ENCODE peak calls at places on chromosomes 6 and 20, in six cellular contexts. U is transverse colon, P is stomach, B is GM12878, J is esophagus squamous epithelium, R is uterus. Q is an unnamed sample.

GRCh38 chr20:32472581-32473207 is 112.4 kb downstream of the NOL4L start:
- DNase-seq in U (no peak), P (no peak), B (no peak), J (no peak), R (no peak), Q (no peak)

GRCh38 chr20:1964659-1965405 is 29.0 kb downstream of the PDYN start:
- DNase-seq in U (no peak), P (no peak), B (no peak), J (no peak), R (no peak), Q (no peak)

GRCh38 chr20:50516180-50516934 is 6.2 kb downstream of the PTPN1 start:
- DNase-seq in U (no peak), P (no peak), B (peak), J (no peak), R (no peak), Q (no peak)

GRCh38 chr20:376750-377149 is 3.8 kb upstream of the TRIB3 start:
- DNase-seq in U (no peak), P (no peak), B (no peak), J (no peak), R (no peak), Q (no peak)

GRCh38 chr20:59010995-59011873 is 4.2 kb upstream of the CTSZ start:
- DNase-seq in U (no peak), P (peak), B (no peak), J (no peak), R (no peak), Q (no peak)

GRCh38 chr6:2938632-2939083 is 32.7 kb downstream of the SERPINB6 start:
- DNase-seq in U (peak), P (peak), B (no peak), J (no peak), R (no peak), Q (no peak)

GRCh38 chr6:106448000-106448426 is 87.5 kb downstream of the CRYBG1 start:
- DNase-seq in U (peak), P (no peak), B (peak), J (no peak), R (no peak), Q (no peak)

GRCh38 chr20:59955131-59955796 is 3.0 kb upstream of the CDH26 start:
- DNase-seq in U (no peak), P (no peak), B (no peak), J (no peak), R (no peak), Q (no peak)

GRCh38 chr6:155389130-155389529 is 66.5 kb downstream of the NOX3 start:
- DNase-seq in U (no peak), P (no peak), B (no peak), J (no peak), R (no peak), Q (no peak)

GRCh38 chr6:158503222-158503621 is 56.7 kb upstream of the TMEM181 start:
- DNase-seq in U (no peak), P (no peak), B (no peak), J (no peak), R (no peak), Q (no peak)

GRCh38 chr6:299050-299980 is 7.0 kb downstream of the DUSP22 start:
- DNase-seq in U (no peak), P (no peak), B (no peak), J (no peak), R (no peak), Q (peak)

GRCh38 chr6:35259946-35260626 is 551 bp downstream of the ZNF76 start:
- DNase-seq in U (peak), P (peak), B (peak), J (no peak), R (peak), Q (peak)

GRCh38 chr6:47230579-47230978 is 79.1 kb downstream of the TNFRSF21 start:
- DNase-seq in U (peak), P (no peak), B (no peak), J (no peak), R (no peak), Q (no peak)

GRCh38 chr6:51265426-51265825 is 446.8 kb downstream of the TFAP2B start:
- DNase-seq in U (no peak), P (no peak), B (no peak), J (no peak), R (no peak), Q (no peak)

GRCh38 chr6:17504005-17504404 is 96.1 kb upstream of the FAM8A1 start:
- DNase-seq in U (no peak), P (no peak), B (no peak), J (no peak), R (no peak), Q (no peak)

GRCh38 chr6:90351696-90352095 is 55.1 kb upstream of the BACH2 start:
- DNase-seq in U (no peak), P (no peak), B (no peak), J (no peak), R (no peak), Q (no peak)

GRCh38 chr6:21024621-21025020 is 490.4 kb downstream of the CDKAL1 start:
- DNase-seq in U (no peak), P (no peak), B (no peak), J (no peak), R (no peak), Q (no peak)

GRCh38 chr20:3911956-3912355 is 22.8 kb downstream of the PANK2 start:
- DNase-seq in U (peak), P (peak), B (no peak), J (no peak), R (no peak), Q (no peak)

GRCh38 chr20:14384411-14384810 is 47.0 kb upstream of the FLRT3 start:
- DNase-seq in U (no peak), P (no peak), B (no peak), J (no peak), R (no peak), Q (no peak)

GRCh38 chr6:138455746-138456392 is 43.4 kb downstream of the NHSL1 start:
- DNase-seq in U (no peak), P (no peak), B (peak), J (no peak), R (no peak), Q (no peak)

GRCh38 chr6:53250137-53250760 is 98.5 kb downstream of the ELOVL5 start:
- DNase-seq in U (no peak), P (no peak), B (no peak), J (no peak), R (no peak), Q (no peak)

GRCh38 chr20:4854502-4854901 is 132.8 kb downstream of the PRND start:
- DNase-seq in U (no peak), P (no peak), B (no peak), J (no peak), R (no peak), Q (peak)

GRCh38 chr6:75633045-75633444 is 31.4 kb downstream of the SENP6 start:
- DNase-seq in U (no peak), P (no peak), B (no peak), J (no peak), R (no peak), Q (no peak)

GRCh38 chr20:15339264-15339663 is 1001.9 kb upstream of the FLRT3 start:
- DNase-seq in U (no peak), P (no peak), B (no peak), J (no peak), R (no peak), Q (no peak)

GRCh38 chr6:109998159-109998785 is 20.2 kb downstream of the GPR6 start:
- DNase-seq in U (no peak), P (no peak), B (no peak), J (no peak), R (no peak), Q (no peak)

GRCh38 chr6:76439811-76440210 is 367.3 kb upstream of the IMPG1 start:
- DNase-seq in U (no peak), P (no peak), B (no peak), J (no peak), R (no peak), Q (no peak)

GRCh38 chr20:1277529-1278322 is 11.6 kb downstream of the SNPH start:
- DNase-seq in U (no peak), P (no peak), B (no peak), J (no peak), R (no peak), Q (no peak)

GRCh38 chr6:3627501-3627900 is 124.0 kb downstream of the PXDC1 start:
- DNase-seq in U (no peak), P (no peak), B (no peak), J (no peak), R (no peak), Q (no peak)

GRCh38 chr6:130313206-130313605 is 52.6 kb upstream of the TMEM200A start:
- DNase-seq in U (no peak), P (no peak), B (no peak), J (no peak), R (no peak), Q (no peak)

GRCh38 chr6:72580281-72580940 is 41.5 kb upstream of the KCNQ5 start:
- DNase-seq in U (no peak), P (no peak), B (no peak), J (no peak), R (no peak), Q (no peak)

GRCh38 chr6:129884211-129884610 is 23.1 kb upstream of the TMEM244 start:
- DNase-seq in U (no peak), P (no peak), B (no peak), J (no peak), R (no peak), Q (no peak)

GRCh38 chr6:74879234-74879633 is 326.6 kb downstream of the COL12A1 start:
- DNase-seq in U (no peak), P (no peak), B (no peak), J (no peak), R (no peak), Q (no peak)

GRCh38 chr6:31702421-31702818 is 704 bp downstream of the ABHD16A start:
- DNase-seq in U (no peak), P (no peak), B (no peak), J (no peak), R (no peak), Q (no peak)

GRCh38 chr6:22041797-22042489 is 254.9 kb downstream of the PRL start:
- DNase-seq in U (no peak), P (no peak), B (no peak), J (no peak), R (no peak), Q (no peak)

DNA sequence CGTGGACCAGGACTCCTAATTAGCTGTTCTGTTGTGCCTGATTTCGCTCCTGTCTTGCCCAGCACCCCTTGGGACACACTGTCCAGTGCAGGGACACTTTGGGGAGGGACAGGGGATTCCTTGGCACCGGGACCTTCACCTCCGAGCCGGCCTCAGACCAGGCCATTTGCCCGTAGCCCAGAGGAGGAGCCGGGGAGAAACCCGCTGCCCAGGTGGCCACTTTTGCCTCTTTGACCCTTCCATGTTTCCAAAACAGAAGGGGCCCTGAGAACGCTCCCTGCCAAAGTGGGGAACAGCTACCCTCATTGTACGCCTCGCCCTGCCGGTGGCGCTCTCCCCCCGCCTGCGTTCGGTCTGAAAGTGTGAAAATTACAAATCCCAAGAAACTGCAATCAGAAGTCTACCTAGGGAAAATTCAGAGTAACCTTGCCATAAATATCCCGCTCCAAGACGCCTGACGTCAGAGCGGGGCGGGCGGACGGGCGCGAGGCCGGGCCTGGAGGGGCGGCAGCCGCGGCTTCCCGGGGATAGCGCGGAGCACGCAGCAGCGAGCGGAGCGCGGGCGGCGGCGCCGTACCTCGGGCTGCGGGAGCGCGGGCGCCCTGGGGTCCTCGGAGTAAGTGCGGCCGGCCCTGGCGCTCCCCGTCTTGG is at the start of gene DAAM2:
- DNase-seq in U (peak), P (peak), B (no peak), J (no peak), R (peak), Q (no peak)
- TF ChIP-seq POLR2A in U (no peak), P (no peak), B (no peak), J (peak), R (peak), Q (no peak)

DNA sequence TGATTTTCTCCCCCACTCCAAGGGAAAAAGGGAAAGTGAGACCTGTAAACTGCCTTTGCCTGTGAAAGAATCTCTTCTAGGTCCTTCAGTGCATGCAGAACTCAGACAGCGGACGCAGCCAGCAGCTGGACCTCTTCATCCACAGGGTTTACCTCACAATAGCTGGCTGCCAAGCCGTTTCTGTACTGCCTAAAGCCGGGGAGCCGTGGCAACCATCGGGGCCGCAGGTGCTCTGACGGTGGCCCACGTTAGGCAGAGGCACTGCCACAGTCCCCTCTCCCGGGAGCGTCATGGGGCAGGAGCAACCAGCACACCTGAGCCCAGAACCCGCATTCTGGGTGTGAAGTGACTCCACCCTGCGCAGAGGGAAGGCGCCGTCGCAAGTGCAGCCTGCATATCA is 206.1 kb downstream of the TTLL2 start:
- DNase-seq in U (no peak), P (no peak), B (no peak), J (no peak), R (no peak), Q (no peak)
- H3K27ac ChIP-seq in U (no peak), P (no peak), B (no peak), J (no peak), R (no peak), Q (no peak)

GRCh38 chr6:30690403-30691207 is at the start of gene NRM:
- DNase-seq in U (peak), P (peak), B (no peak), J (no peak), R (peak), Q (peak)
- TF ChIP-seq POLR2A in U (peak), P (no peak), B (peak), J (peak), R (peak), Q (no peak)

DNA sequence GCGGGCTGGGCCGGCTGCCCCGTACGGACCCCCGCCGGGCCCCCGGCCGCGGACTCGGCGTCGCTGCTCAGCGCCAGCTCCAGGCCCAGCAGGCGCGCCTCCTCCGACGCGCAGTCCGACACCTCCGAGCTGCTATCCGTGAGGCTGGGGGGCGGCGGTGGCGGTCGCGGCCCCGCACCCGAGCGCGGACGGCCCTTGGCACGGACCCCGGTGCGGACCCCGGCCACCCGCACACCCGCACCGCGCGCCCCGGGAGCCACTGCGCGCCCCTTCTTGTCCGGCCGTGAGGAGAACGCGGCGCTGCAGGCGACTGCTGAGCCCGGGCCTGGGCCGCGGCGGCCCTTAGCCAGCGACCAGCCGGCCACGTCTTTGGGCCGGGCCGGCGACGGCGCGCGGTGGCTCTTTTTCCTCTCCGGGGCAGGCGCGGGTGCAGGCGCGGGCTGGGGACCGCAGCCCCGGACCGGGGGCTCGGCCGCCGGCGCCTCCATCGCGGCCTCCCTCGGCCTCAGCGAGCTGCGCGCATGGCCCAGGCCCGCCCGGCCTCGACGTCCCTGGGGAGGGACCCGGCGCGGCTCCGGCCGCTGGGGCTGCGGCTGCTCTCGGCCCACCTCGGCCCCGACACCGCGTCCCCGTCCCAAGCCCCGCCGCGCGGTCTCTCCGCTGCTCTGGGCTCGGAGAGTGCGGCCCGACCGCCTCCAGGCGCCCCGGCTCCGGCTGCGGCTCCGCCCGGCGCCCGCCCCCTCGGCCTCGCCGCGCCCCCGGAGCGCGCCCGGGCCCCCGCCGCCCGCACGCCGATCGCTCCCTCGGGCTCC is 12.9 kb upstream of the TLDC2 start:
- DNase-seq in U (no peak), P (no peak), B (no peak), J (no peak), R (no peak), Q (no peak)
- H3K27ac ChIP-seq in U (peak), P (peak), B (peak), J (peak), R (peak), Q (peak)

GRCh38 chr6:116392158-116393032 is 21.6 kb downstream of the DSE start:
- DNase-seq in U (no peak), P (no peak), B (no peak), J (no peak), R (no peak), Q (no peak)
- TF ChIP-seq POLR2A in U (no peak), P (no peak), B (no peak), J (no peak), R (no peak), Q (no peak)

GRCh38 chr6:154295733-154296132 is 60.9 kb downstream of the IPCEF1 start:
- DNase-seq in U (no peak), P (no peak), B (no peak), J (no peak), R (no peak), Q (no peak)
- H3K27ac ChIP-seq in U (no peak), P (no peak), B (no peak), J (no peak), R (no peak), Q (no peak)

DNA sequence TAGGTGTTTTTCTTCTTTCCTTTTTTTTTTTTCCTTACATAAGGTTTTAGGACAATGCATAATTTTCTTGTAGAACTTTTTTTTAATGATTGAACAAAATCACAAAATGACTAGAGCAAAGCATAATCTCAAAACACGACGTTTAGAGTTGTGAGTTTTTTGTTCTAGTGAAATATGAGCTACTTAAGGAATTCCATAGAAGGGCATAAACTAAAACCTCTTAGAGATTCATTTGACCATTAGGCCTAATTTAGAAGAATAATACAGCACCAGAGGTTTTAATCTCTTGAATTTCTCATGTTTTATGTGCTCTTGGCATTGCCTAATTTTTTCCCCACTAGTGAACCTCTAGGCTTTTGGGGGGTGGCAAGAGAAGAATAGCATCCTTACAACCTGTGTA is 44.7 kb downstream of the HMGN3 start:
- DNase-seq in U (no peak), P (no peak), B (no peak), J (no peak), R (no peak), Q (no peak)
- TF ChIP-seq POLR2A in U (no peak), P (no peak), B (no peak), J (no peak), R (no peak), Q (no peak)

GRCh38 chr6:26269406-26270120 is 95.4 kb upstream of the BTN3A2 start:
- DNase-seq in U (no peak), P (no peak), B (no peak), J (no peak), R (no peak), Q (no peak)
- H3K27ac ChIP-seq in U (no peak), P (no peak), B (peak), J (peak), R (no peak), Q (no peak)

GRCh38 chr20:35719717-35720116 is 20.5 kb downstream of the ROMO1 start:
- DNase-seq in U (no peak), P (no peak), B (no peak), J (no peak), R (no peak), Q (no peak)

GRCh38 chr20:35718972-35719635 is 19.9 kb downstream of the ROMO1 start:
- DNase-seq in U (no peak), P (no peak), B (no peak), J (no peak), R (no peak), Q (no peak)

GRCh38 chr20:35720165-35721123 is 21.2 kb downstream of the ROMO1 start:
- DNase-seq in U (no peak), P (no peak), B (no peak), J (no peak), R (no peak), Q (no peak)

GRCh38 chr20:35721219-35721618 is 20.8 kb downstream of the RBM39 start:
- DNase-seq in U (no peak), P (no peak), B (no peak), J (no peak), R (no peak), Q (no peak)

GRCh38 chr20:35721621-35722020 is 20.4 kb downstream of the RBM39 start:
- DNase-seq in U (no peak), P (no peak), B (no peak), J (no peak), R (no peak), Q (no peak)
- TF ChIP-seq POLR2A in U (no peak), P (no peak), B (peak), J (no peak), R (no peak), Q (no peak)

GRCh38 chr6:82711992-82712788 is 348.6 kb downstream of the TPBG start:
- DNase-seq in U (no peak), P (no peak), B (no peak), J (no peak), R (peak), Q (no peak)
- H3K27ac ChIP-seq in U (no peak), P (no peak), B (no peak), J (peak), R (no peak), Q (peak)

Q was measured in suprapubic skin.